ENCODE peak calls at places on chromosomes 7 and 10, in nine cellular contexts. R is K562, U is transverse colon, F is stomach, I is SK-N-SH, N is prostate gland, T is HepG2, L is spleen, C is sigmoid colon. K is an unnamed sample.

GRCh38 chr7:6338551-6339274 is 66.3 kb upstream of the CYTH3 start:
- DNase-seq in R (no peak), U (no peak), F (peak; percentile 43), I (no peak), N (no peak), T (no peak), L (no peak), C (no peak), K (peak; percentile 67)

GRCh38 chr7:85612514-85612913 is 425.7 kb upstream of the SEMA3D start:
- DNase-seq in R (no peak), U (no peak), F (no peak), I (no peak), N (no peak), T (no peak), L (no peak), C (no peak), K (no peak)

GRCh38 chr7:118186491-118186890 is 2.5 kb downstream of the LSM8 start:
- DNase-seq in R (no peak), U (no peak), F (no peak), I (no peak), N (no peak), T (no peak), L (no peak), C (no peak), K (no peak)

GRCh38 chr10:34758447-34758996 is 56.6 kb downstream of the PARD3 start:
- DNase-seq in R (peak; percentile 39), U (no peak), F (no peak), I (no peak), N (no peak), T (peak; percentile 22), L (no peak), C (no peak), K (no peak)

GRCh38 chr10:52453501-52453900 is 139.4 kb downstream of the DKK1 start:
- DNase-seq in R (no peak), U (no peak), F (no peak), I (no peak), N (no peak), T (no peak), L (no peak), C (no peak), K (no peak)

GRCh38 chr7:23332193-23332592 is 33.1 kb downstream of the MALSU1 start:
- DNase-seq in R (no peak), U (no peak), F (no peak), I (no peak), N (no peak), T (no peak), L (no peak), C (no peak), K (no peak)

GRCh38 chr10:95268438-95268837 is 22.4 kb downstream of the PDLIM1 start:
- DNase-seq in R (no peak), U (no peak), F (no peak), I (peak; percentile 53), N (no peak), T (no peak), L (no peak), C (no peak), K (no peak)

GRCh38 chr7:156145996-156146395 is 333.7 kb upstream of the SHH start:
- DNase-seq in R (no peak), U (no peak), F (no peak), I (no peak), N (no peak), T (no peak), L (no peak), C (no peak), K (no peak)

GRCh38 chr7:29285451-29285807 is 90.9 kb downstream of the CHN2 start:
- DNase-seq in R (no peak), U (no peak), F (no peak), I (no peak), N (no peak), T (peak; percentile 28), L (no peak), C (no peak), K (no peak)

GRCh38 chr10:17483079-17483478 is 28.7 kb upstream of the ST8SIA6 start:
- DNase-seq in R (no peak), U (no peak), F (no peak), I (no peak), N (no peak), T (no peak), L (no peak), C (no peak), K (no peak)

GRCh38 chr7:16079723-16080122 is 341.6 kb downstream of the CRPPA start:
- DNase-seq in R (no peak), U (no peak), F (no peak), I (no peak), N (no peak), T (no peak), L (no peak), C (no peak), K (no peak)

GRCh38 chr7:16078076-16078952 is 343.0 kb downstream of the CRPPA start:
- DNase-seq in R (peak; percentile 35), U (no peak), F (no peak), I (peak; percentile 51), N (peak; percentile 45), T (peak; percentile 65), L (no peak), C (no peak), K (no peak)

GRCh38 chr7:16083931-16084330 is 337.4 kb downstream of the CRPPA start:
- DNase-seq in R (no peak), U (no peak), F (no peak), I (no peak), N (no peak), T (no peak), L (no peak), C (no peak), K (no peak)

GRCh38 chr7:16084370-16084769 is 337.0 kb downstream of the CRPPA start:
- DNase-seq in R (no peak), U (no peak), F (no peak), I (no peak), N (no peak), T (no peak), L (no peak), C (no peak), K (no peak)

DNA sequence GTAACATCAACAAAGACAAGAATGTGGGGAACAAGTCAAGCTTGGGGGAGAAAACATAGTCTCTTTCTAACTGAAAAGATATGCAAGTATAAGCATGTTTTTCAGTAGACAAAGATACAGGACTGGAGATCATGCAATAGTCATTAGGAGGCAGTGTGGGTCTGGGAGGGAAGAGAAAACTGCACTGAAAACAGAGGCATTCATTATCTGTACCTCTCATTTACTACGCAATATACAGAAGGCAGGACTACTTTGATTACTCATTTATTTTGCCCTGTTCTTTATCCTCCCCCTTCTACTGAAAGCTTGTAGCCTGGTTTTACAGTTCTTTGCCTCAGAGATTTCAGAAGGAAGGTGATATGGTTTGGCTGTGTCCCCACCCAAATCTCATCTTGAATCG is 341.2 kb downstream of the CRPPA start:
- DNase-seq in R (no peak), U (no peak), F (no peak), I (no peak), N (no peak), T (no peak), L (no peak), C (no peak), K (no peak)
- TF ChIP-seq CTCF in R (no peak), U (no peak), F (no peak), I (no peak), N (no peak), T (no peak), L (no peak), C (no peak), K (no peak)

GRCh38 chr7:135717686-135718085 is 10.3 kb downstream of the SLC13A4 start:
- DNase-seq in R (no peak), U (no peak), F (no peak), I (no peak), N (no peak), T (no peak), L (no peak), C (no peak), K (no peak)

GRCh38 chr7:135715673-135716072 is 12.3 kb downstream of the SLC13A4 start:
- DNase-seq in R (no peak), U (no peak), F (no peak), I (no peak), N (no peak), T (no peak), L (no peak), C (no peak), K (no peak)

GRCh38 chr7:135715055-135715522 is 12.9 kb downstream of the SLC13A4 start:
- DNase-seq in R (no peak), U (no peak), F (no peak), I (no peak), N (no peak), T (no peak), L (no peak), C (no peak), K (no peak)

GRCh38 chr7:135718219-135718618 is 9.8 kb downstream of the SLC13A4 start:
- DNase-seq in R (no peak), U (no peak), F (no peak), I (no peak), N (no peak), T (no peak), L (no peak), C (no peak), K (no peak)

DNA sequence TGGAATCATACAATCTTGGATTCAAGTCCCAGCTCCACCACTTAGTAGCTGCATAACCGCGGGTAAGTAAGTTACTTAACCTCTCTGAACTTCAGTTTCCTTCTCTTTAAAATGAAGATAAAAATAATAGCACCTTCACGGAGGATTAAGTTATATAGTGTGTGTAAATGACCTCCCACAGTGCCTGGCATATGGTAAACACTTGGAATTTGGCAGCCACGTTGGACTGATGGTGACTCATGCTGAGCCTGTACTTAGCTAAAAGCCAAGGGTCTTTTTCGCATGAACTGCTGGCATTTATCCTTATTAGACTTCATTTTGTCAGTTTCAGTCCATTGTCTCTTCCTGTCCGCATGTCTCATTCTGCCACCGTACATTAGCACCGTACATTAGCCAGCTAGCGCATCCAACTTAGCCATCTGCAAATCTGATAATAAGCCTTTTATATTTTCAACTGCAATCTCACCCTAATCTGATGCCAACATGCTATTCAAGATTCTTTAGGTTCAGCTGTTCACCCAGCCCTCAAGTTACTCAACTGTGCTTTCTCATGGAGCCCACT is 11.2 kb downstream of the SLC13A4 start:
- DNase-seq in R (no peak), U (no peak), F (no peak), I (peak; percentile 57), N (no peak), T (no peak), L (no peak), C (no peak), K (no peak)
- TF ChIP-seq POLR2AphosphoS5 in R (no peak), U (no peak), F (no peak), I (peak; percentile 73), N (no peak), T (no peak), L (no peak), C (no peak), K (no peak)

GRCh38 chr10:43595739-43596298 is 10.4 kb upstream of the ZNF485 start:
- DNase-seq in R (no peak), U (no peak), F (no peak), I (no peak), N (no peak), T (no peak), L (no peak), C (no peak), K (no peak)
- H3K4me3 ChIP-seq in R (no peak overlapping the region), U (no peak overlapping the region), F (no peak overlapping the region), I (no peak overlapping the region), N (no peak overlapping the region), T (no peak overlapping the region), L (no peak overlapping the region), C (no peak overlapping the region), K (no peak overlapping the region)

DNA sequence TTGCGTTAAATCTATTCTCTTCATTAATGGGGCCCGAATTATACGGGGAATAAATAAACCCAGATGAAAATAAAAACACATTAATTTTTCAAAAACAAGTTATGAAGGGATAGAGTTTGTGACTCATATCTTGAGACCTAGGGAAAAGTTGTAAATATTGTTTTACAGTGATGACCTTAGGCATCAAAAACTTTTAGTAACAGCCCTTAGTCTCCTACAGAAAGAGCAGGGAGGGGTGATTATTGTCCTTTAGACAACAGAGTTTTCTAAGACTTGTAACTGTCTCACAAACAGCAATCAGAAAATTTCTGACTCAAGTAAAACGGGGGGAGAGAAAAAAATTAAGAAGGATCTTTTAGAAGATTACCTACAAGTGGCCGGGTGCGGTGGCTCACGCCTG is 102.7 kb downstream of the COL28A1 start:
- DNase-seq in R (no peak), U (no peak), F (no peak), I (no peak), N (no peak), T (no peak), L (no peak), C (no peak), K (no peak)
- TF ChIP-seq CTCF in R (no peak), U (no peak), F (no peak), I (no peak), N (no peak), T (no peak), L (no peak), C (no peak), K (no peak)

K was measured in breast epithelium.